ENCODE peak calls at places on chromosomes 2 and 18, in nine cellular contexts. One of them, this sample, is unnamed.

GRCh38 chr2:11290713-11291112 is 53.7 kb downstream of the ROCK2 start:
- DNase-seq in IMR-90: no peak
- DNase-seq in fibroblast of lung: no peak
- DNase-seq in endothelial cell of umbilical vein: no peak
- DNase-seq in hepatocyte: no peak
- DNase-seq in MM.1S: no peak
- DNase-seq in neural progenitor cell: no peak
- DNase-seq in PC-9: no peak
- DNase-seq in PC-3: no peak
- DNase-seq in this sample: no peak

GRCh38 chr2:156405586-156405985 is 30.6 kb upstream of the GPD2 start:
- DNase-seq in IMR-90: peak; percentile 16
- DNase-seq in fibroblast of lung: no peak
- DNase-seq in endothelial cell of umbilical vein: no peak
- DNase-seq in hepatocyte: peak; percentile 58
- DNase-seq in MM.1S: no peak
- DNase-seq in neural progenitor cell: no peak
- DNase-seq in PC-9: peak; percentile 74
- DNase-seq in PC-3: no peak
- DNase-seq in this sample: peak; percentile 6

GRCh38 chr2:33791625-33792024 is 192.5 kb upstream of the FAM98A start:
- DNase-seq in IMR-90: peak; percentile 73
- DNase-seq in fibroblast of lung: peak; percentile 95
- DNase-seq in endothelial cell of umbilical vein: no peak
- DNase-seq in hepatocyte: no peak
- DNase-seq in MM.1S: no peak
- DNase-seq in neural progenitor cell: no peak
- DNase-seq in PC-9: peak; percentile 53
- DNase-seq in PC-3: peak; percentile 71
- DNase-seq in this sample: peak; percentile 40

GRCh38 chr2:200795044-200795443 is 16.7 kb upstream of the BZW1 start:
- DNase-seq in IMR-90: no peak
- DNase-seq in fibroblast of lung: no peak
- DNase-seq in endothelial cell of umbilical vein: no peak
- DNase-seq in hepatocyte: peak; percentile 31
- DNase-seq in MM.1S: no peak
- DNase-seq in neural progenitor cell: peak; percentile 36
- DNase-seq in PC-9: no peak
- DNase-seq in PC-3: no peak
- DNase-seq in this sample: no peak

GRCh38 chr18:40841473-40841872 is 1113.6 kb upstream of the PIK3C3 start:
- DNase-seq in IMR-90: peak; percentile 74
- DNase-seq in fibroblast of lung: peak; percentile 91
- DNase-seq in endothelial cell of umbilical vein: no peak
- DNase-seq in hepatocyte: no peak
- DNase-seq in MM.1S: no peak
- DNase-seq in neural progenitor cell: no peak
- DNase-seq in PC-9: no peak
- DNase-seq in PC-3: peak; percentile 45
- DNase-seq in this sample: peak; percentile 73

GRCh38 chr2:118639371-118639770 is 208.1 kb downstream of the EN1 start:
- DNase-seq in IMR-90: no peak
- DNase-seq in fibroblast of lung: no peak
- DNase-seq in endothelial cell of umbilical vein: no peak
- DNase-seq in hepatocyte: no peak
- DNase-seq in MM.1S: no peak
- DNase-seq in neural progenitor cell: no peak
- DNase-seq in PC-9: no peak
- DNase-seq in PC-3: no peak
- DNase-seq in this sample: no peak

GRCh38 chr2:205683991-205684390 is 1.7 kb downstream of the NRP2 start:
- DNase-seq in IMR-90: no peak
- DNase-seq in fibroblast of lung: no peak
- DNase-seq in endothelial cell of umbilical vein: no peak
- DNase-seq in hepatocyte: no peak
- DNase-seq in MM.1S: no peak
- DNase-seq in neural progenitor cell: no peak
- DNase-seq in PC-9: no peak
- DNase-seq in PC-3: no peak
- DNase-seq in this sample: no peak

GRCh38 chr2:237693281-237694039 is 66.1 kb downstream of the LRRFIP1 start:
- DNase-seq in IMR-90: peak; percentile 69
- DNase-seq in fibroblast of lung: peak; percentile 81
- DNase-seq in endothelial cell of umbilical vein: peak; percentile 62
- DNase-seq in hepatocyte: peak; percentile 55
- DNase-seq in MM.1S: no peak
- DNase-seq in neural progenitor cell: no peak
- DNase-seq in PC-9: peak; percentile 95
- DNase-seq in PC-3: peak; percentile 73
- DNase-seq in this sample: peak; percentile 88

GRCh38 chr2:86480105-86480504 is 38.9 kb downstream of the KDM3A start:
- DNase-seq in IMR-90: no peak
- DNase-seq in fibroblast of lung: no peak
- DNase-seq in endothelial cell of umbilical vein: peak; percentile 72
- DNase-seq in hepatocyte: no peak
- DNase-seq in MM.1S: no peak
- DNase-seq in neural progenitor cell: no peak
- DNase-seq in PC-9: no peak
- DNase-seq in PC-3: no peak
- DNase-seq in this sample: no peak

DNA sequence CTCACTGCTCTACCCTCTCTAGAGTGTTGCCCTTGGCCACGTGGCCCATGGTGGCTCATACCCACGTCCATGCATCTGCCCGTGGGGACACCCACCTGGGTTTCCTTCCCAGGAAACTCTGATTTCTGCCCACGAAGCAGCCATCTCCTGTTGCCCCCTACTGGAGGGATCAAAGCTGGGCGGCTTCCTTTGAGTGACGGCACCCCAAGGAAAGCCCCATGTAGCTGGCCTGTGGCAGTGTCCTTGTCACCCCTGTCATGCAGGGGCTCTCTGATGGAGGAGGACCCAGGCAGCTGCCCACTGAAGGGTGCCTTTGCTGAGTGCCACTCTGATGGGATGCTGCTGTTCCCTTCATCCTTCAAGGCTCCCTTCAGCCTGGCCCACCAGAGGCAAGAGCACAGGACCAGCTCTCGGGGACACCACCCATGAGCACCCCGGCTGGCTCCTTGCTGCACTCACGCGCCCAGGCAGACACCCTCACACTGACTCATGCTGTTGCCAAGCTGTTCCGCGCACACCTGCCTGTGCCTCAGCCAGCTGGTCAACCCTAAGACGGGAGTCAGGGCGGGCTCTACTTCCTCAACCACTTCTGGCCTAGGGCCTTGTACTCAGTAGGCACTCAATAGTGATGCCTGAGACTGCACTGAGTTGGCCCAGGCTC is 101.1 kb downstream of the CTIF start:
- DNase-seq in IMR-90: no peak
- DNase-seq in fibroblast of lung: no peak
- DNase-seq in endothelial cell of umbilical vein: no peak
- DNase-seq in hepatocyte: no peak
- DNase-seq in MM.1S: no peak
- DNase-seq in neural progenitor cell: peak; percentile 37
- DNase-seq in PC-9: no peak
- DNase-seq in PC-3: no peak
- DNase-seq in this sample: peak; percentile 43
- TF ChIP-seq CTCF in IMR-90: peak; percentile 34
- TF ChIP-seq CTCF in fibroblast of lung: peak; percentile 25
- TF ChIP-seq CTCF in endothelial cell of umbilical vein: peak; percentile 25
- TF ChIP-seq CTCF in hepatocyte: no peak
- TF ChIP-seq CTCF in MM.1S: no peak
- TF ChIP-seq CTCF in neural progenitor cell: peak; percentile 55
- TF ChIP-seq CTCF in PC-9: no peak
- TF ChIP-seq CTCF in PC-3: peak; percentile 26
- TF ChIP-seq CTCF in this sample: peak; percentile 32

DNA sequence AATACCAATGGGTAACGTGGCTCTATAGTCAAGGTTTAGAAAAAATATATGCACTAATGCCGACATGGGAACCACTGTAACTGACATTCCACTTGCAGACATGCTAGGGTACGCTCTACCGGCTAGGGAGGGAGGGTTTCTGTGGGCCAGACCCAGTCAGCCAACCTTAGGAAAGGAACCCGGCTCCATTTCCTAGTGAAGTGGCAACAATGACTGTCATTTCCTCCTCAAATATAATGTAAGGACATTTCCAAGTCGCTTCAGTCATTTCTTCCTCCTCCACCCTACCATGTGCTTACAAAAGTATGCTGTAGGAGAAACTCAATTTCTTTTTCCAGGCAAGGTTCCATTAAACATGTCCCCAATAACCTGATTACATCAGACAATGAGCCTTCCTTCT is 64.4 kb upstream of the PSMD14 start:
- DNase-seq in IMR-90: no peak
- DNase-seq in fibroblast of lung: no peak
- DNase-seq in endothelial cell of umbilical vein: no peak
- DNase-seq in hepatocyte: no peak
- DNase-seq in MM.1S: no peak
- DNase-seq in neural progenitor cell: no peak
- DNase-seq in PC-9: no peak
- DNase-seq in PC-3: no peak
- DNase-seq in this sample: no peak
- H3K4me3 ChIP-seq in IMR-90: no peak overlapping the region
- H3K4me3 ChIP-seq in fibroblast of lung: no peak overlapping the region
- H3K4me3 ChIP-seq in endothelial cell of umbilical vein: no peak overlapping the region
- H3K4me3 ChIP-seq in hepatocyte: peak overlapping the region; percentile 34
- H3K4me3 ChIP-seq in MM.1S: peak overlapping the region; percentile 70
- H3K4me3 ChIP-seq in neural progenitor cell: peak overlapping the region; percentile 37
- H3K4me3 ChIP-seq in PC-9: peak overlapping the region; percentile 66
- H3K4me3 ChIP-seq in PC-3: peak overlapping the region; percentile 66
- H3K4me3 ChIP-seq in this sample: peak overlapping the region; percentile 63

DNA sequence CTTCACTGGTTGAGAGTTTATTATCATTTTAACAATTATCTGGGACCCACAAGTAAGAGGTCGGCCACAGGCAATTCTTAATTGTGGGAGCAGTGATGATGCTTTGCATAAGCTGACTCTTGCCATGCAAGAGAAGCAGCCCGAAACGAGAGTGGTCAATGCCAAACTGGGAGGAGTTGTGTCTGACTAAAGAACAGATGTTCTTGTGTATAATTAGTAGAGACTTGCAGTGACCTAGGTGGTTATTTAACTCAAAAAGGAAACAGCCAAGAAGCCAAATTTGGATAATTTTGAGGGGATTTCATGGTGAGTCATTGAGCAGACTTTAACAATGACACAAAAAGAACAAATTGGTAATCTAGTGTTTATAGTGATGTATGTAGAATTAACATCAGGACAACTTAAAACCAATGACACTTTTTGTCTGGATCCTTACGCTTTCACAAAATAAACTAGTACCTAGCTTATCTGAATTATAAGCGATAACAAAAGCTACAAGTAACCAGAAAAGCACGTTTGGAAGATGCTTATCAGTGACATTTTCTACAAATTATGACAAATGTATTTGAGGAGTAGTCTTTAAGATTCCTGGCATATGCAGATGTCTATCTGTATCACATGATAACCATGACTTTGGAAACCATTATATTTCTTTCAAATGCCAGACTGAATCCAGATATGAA is 184.7 kb upstream of the DLGAP1 start:
- DNase-seq in IMR-90: no peak
- DNase-seq in fibroblast of lung: peak; percentile 14
- DNase-seq in endothelial cell of umbilical vein: no peak
- DNase-seq in hepatocyte: no peak
- DNase-seq in MM.1S: peak; percentile 71
- DNase-seq in neural progenitor cell: no peak
- DNase-seq in PC-9: no peak
- DNase-seq in PC-3: no peak
- DNase-seq in this sample: no peak
- H2AFZ ChIP-seq in IMR-90: no peak overlapping the region
- H2AFZ ChIP-seq in fibroblast of lung: no peak overlapping the region
- H2AFZ ChIP-seq in endothelial cell of umbilical vein: no peak overlapping the region
- H2AFZ ChIP-seq in hepatocyte: no peak overlapping the region
- H2AFZ ChIP-seq in MM.1S: no peak overlapping the region
- H2AFZ ChIP-seq in neural progenitor cell: no peak overlapping the region
- H2AFZ ChIP-seq in PC-9: no peak overlapping the region
- H2AFZ ChIP-seq in PC-3: no peak overlapping the region
- H2AFZ ChIP-seq in this sample: no peak overlapping the region

DNA sequence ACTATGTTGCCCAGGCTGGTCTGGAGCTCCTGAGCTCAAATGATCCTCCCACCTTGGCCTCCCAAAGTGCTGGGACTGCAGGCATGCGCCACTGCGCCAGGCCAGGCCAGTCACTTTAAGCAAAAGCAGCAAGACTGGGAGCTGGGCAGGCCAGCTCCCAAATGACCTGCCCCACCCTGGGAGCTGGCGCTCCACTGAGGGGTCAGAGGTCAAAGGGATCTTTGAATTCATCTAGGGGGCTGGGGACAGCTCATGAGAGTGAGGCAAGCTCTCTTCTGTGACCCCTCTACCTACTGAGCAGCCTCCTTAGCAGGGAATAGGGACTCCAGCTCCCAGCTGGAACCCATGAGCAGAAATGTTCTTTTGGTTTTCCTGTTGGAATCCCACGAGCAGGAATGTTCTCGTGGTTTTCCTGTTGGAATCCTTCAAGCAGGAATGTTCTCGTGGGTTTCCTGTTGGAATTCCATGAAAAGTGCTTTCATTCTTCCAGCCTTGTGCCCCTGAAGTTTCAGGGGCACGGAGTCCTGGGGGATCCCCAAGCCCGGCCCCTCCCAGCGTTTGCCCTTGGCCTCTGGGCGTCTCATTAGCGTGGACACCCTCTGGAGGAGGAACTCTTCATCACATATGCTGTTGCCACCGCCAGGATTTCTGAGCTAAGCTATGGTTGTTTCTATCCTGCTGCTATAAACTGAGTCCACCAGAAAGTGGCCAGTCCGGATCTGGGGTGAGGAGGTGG is 162.0 kb upstream of the HAAO start:
- DNase-seq in IMR-90: peak; percentile 65
- DNase-seq in fibroblast of lung: peak; percentile 71
- DNase-seq in endothelial cell of umbilical vein: no peak
- DNase-seq in hepatocyte: no peak
- DNase-seq in MM.1S: no peak
- DNase-seq in neural progenitor cell: peak; percentile 38
- DNase-seq in PC-9: no peak
- DNase-seq in PC-3: no peak
- DNase-seq in this sample: no peak
- TF ChIP-seq CTCF in IMR-90: no peak
- TF ChIP-seq CTCF in fibroblast of lung: no peak
- TF ChIP-seq CTCF in endothelial cell of umbilical vein: no peak
- TF ChIP-seq CTCF in hepatocyte: no peak
- TF ChIP-seq CTCF in MM.1S: no peak
- TF ChIP-seq CTCF in neural progenitor cell: no peak
- TF ChIP-seq CTCF in PC-9: no peak
- TF ChIP-seq CTCF in PC-3: no peak
- TF ChIP-seq CTCF in this sample: no peak

GRCh38 chr18:23504720-23505119 is 1.4 kb downstream of the RMC1 start:
- DNase-seq in IMR-90: no peak
- DNase-seq in fibroblast of lung: no peak
- DNase-seq in endothelial cell of umbilical vein: no peak
- DNase-seq in hepatocyte: peak; percentile 30
- DNase-seq in MM.1S: peak; percentile 21
- DNase-seq in neural progenitor cell: no peak
- DNase-seq in PC-9: no peak
- DNase-seq in PC-3: no peak
- DNase-seq in this sample: no peak
- H3K4me3 ChIP-seq in IMR-90: no peak overlapping the region
- H3K4me3 ChIP-seq in fibroblast of lung: peak overlapping the region; percentile 87
- H3K4me3 ChIP-seq in endothelial cell of umbilical vein: no peak overlapping the region
- H3K4me3 ChIP-seq in hepatocyte: no peak overlapping the region
- H3K4me3 ChIP-seq in MM.1S: peak overlapping the region; percentile 98
- H3K4me3 ChIP-seq in neural progenitor cell: peak overlapping the region; percentile 79
- H3K4me3 ChIP-seq in PC-9: peak overlapping the region; percentile 77
- H3K4me3 ChIP-seq in PC-3: peak overlapping the region; percentile 85
- H3K4me3 ChIP-seq in this sample: peak overlapping the region; percentile 75

GRCh38 chr2:70789304-70790078 is 952 bp downstream of the FIGLA start:
- DNase-seq in IMR-90: peak; percentile 25
- DNase-seq in fibroblast of lung: peak; percentile 50
- DNase-seq in endothelial cell of umbilical vein: peak; percentile 77
- DNase-seq in hepatocyte: peak; percentile 77
- DNase-seq in MM.1S: peak; percentile 59
- DNase-seq in neural progenitor cell: peak; percentile 89
- DNase-seq in PC-9: no peak
- DNase-seq in PC-3: peak; percentile 73
- DNase-seq in this sample: peak; percentile 55
- H2AFZ ChIP-seq in IMR-90: peak overlapping the region; percentile 27
- H2AFZ ChIP-seq in fibroblast of lung: no peak overlapping the region
- H2AFZ ChIP-seq in endothelial cell of umbilical vein: no peak overlapping the region
- H2AFZ ChIP-seq in hepatocyte: peak overlapping the region; percentile 5
- H2AFZ ChIP-seq in MM.1S: peak overlapping the region; percentile 43
- H2AFZ ChIP-seq in neural progenitor cell: peak overlapping the region; percentile 51
- H2AFZ ChIP-seq in PC-9: peak overlapping the region; percentile 6
- H2AFZ ChIP-seq in PC-3: peak overlapping the region; percentile 50
- H2AFZ ChIP-seq in this sample: peak overlapping the region; percentile 56